ENCODE peak calls at places on chromosomes 1 and 21, in four cellular contexts. J is left ventricle myocardium inferior, R is tibial nerve, A is small intestine. S is an unnamed sample.

GRCh38 chr1:83807792-83808191 is 191.1 kb downstream of the TTLL7 start:
- DNase-seq in J (no peak), R (no peak), A (no peak), S (no peak)

GRCh38 chr1:149995927-149996326 is 14.6 kb downstream of the OTUD7B start:
- DNase-seq in J (no peak), R (no peak), A (no peak), S (no peak)

GRCh38 chr1:228850141-228851100 is 115.1 kb downstream of the RHOU start:
- DNase-seq in J (no peak), R (no peak), A (peak), S (no peak)

GRCh38 chr1:114342376-114342775 is 168.6 kb downstream of the TRIM33 start:
- DNase-seq in J (no peak), R (no peak), A (peak), S (peak)

GRCh38 chr1:16967095-16967567 is 13.3 kb downstream of the MFAP2 start:
- DNase-seq in J (peak), R (no peak), A (no peak), S (peak)

GRCh38 chr1:240803151-240803550 is 191.2 kb upstream of the GREM2 start:
- DNase-seq in J (no peak), R (no peak), A (peak), S (no peak)

GRCh38 chr1:33338495-33339211 is 17.8 kb upstream of the A3GALT2 start:
- DNase-seq in J (peak), R (peak), A (peak), S (no peak)

GRCh38 chr1:203672354-203672753 is 45.7 kb downstream of the ATP2B4 start:
- DNase-seq in J (peak), R (no peak), A (no peak), S (no peak)

GRCh38 chr1:88982055-88982454 is 10.4 kb downstream of the KYAT3 start:
- DNase-seq in J (no peak), R (no peak), A (no peak), S (no peak)

GRCh38 chr1:235113183-235113917 is 15.3 kb downstream of the TOMM20 start:
- DNase-seq in J (no peak), R (no peak), A (no peak), S (no peak)
- H3K27ac ChIP-seq in J (no peak), R (no peak), A (no peak), S (no peak)

DNA sequence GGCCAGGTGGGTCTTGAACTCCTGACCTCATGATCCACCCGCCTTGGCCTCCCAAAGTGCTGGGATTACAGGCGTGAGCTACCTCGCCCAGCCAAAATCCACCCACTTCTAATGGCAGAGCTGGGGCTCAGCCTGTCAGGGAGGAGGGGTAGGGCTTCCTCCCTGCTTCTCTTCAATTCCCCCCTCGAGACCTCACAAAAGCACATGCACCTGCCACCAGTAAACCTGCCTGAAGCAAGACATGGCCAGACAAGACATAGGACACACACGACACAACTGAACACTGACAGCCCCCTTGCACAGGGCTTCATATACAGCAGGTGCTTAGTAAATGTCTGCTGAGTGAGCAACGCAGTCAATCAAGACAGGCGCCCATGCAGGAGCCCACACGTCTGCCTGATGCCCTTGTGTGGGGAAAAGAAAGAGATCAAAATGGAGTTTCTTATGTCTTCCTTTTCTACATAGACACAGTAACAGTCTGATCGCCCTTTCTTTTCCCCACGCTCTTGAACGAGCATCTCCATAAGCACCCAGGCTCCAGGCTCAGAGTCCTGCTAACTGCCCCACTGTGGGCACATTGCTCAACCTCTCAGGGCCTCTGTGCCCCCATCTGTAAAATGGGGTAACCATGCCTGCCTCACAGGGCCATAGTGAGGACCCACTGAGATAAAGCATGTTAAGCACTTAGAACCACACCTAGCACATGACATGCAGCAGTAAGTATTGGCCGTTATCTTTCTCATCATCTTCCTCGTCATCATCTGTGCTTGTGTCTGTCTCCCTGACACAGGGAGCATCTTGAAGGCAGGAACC is 8.8 kb downstream of the SDC3 start:
- DNase-seq in J (no peak), R (no peak), A (no peak), S (no peak)
- H3K27ac ChIP-seq in J (no peak), R (peak), A (no peak), S (no peak)

GRCh38 chr1:2311184-2312032 is 79.9 kb downstream of the MORN1 start:
- DNase-seq in J (peak), R (no peak), A (peak), S (no peak)
- H3K27ac ChIP-seq in J (peak), R (peak), A (peak), S (peak)

DNA sequence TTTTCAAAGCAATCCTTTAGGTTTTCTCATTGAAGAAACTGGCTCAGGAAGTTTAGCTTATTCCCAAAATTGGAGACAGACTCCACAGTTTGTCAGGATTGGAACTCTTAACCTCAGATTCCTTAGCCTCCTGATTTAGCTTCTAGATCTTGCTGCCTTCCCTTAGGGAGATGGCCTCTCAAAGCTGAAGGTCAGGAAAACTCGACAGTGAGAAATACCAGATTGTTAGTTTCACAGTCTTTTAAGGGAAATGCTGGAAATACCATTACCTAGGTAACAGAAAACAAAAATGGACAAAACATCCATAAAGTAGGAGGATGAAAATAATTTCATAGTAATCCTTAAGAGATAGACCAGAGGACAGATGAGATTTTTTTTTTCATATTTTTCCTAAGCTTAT is 7.8 kb downstream of the RASAL2 start:
- DNase-seq in J (no peak), R (no peak), A (no peak), S (no peak)
- H3K27ac ChIP-seq in J (peak), R (no peak), A (no peak), S (no peak)

GRCh38 chr1:18907021-18907913 is 4.9 kb upstream of the ALDH4A1 start:
- DNase-seq in J (peak), R (peak), A (peak), S (peak)
- H3K27ac ChIP-seq in J (peak), R (peak), A (peak), S (peak)

DNA sequence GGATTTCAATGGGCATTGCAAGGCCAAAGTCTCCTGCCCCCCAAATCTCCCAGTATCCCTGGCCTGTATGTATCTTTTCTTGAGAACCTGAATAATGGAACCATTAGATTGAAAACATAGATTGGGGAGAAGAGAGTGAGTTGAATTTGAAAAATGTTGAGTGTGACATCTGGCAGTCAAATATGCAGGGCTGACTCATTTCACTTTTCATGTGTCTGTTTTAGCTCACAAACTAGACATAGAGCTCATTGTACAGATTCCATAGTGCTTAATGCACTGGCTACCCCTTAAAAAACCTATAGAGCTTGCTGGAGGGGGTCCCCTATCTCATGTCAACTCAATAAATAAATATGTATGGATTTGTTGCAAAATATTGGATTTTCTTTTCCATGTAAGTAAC is 30.8 kb downstream of the DDR2 start:
- DNase-seq in J (no peak), R (no peak), A (no peak), S (no peak)
- H3K27ac ChIP-seq in J (peak), R (no peak), A (no peak), S (no peak)

DNA sequence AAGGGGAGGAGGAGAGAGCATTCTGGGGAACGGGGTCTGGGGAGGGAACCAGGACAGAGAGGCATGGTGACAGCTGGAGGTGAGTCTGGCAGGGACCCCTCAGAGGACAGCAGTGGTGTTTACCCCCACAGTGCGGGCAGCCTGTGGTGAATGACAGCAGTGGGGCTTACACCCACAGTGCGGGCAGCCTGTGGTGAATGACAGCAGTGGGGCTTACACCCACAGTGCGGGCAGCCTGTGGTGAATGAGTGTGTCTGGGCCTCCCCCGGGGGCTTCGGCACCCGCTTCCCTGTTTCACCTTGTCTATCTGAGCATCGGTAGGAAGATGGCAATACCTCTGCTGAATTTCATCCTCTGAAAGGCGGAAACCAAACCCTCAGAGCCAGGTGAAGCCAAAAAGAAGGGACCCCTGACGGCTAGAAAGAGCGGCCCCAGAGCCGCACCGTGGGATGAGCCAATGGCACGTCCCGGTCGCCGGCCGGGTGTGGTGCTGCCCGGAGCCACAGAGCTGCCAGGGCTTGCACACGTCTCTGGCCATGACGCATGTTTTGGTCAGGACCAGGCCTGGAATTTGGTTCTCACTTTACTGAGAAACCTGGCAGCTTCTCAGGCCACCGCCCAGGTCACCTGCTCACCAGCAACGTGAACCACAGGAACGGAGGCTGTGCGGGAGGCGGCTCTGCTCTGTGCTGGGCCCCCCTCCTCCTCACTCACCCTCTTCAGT is 54.1 kb downstream of the SIK1 start:
- DNase-seq in J (no peak), R (no peak), A (no peak), S (no peak)
- H3K27ac ChIP-seq in J (no peak), R (no peak), A (no peak), S (no peak)

GRCh38 chr1:28718601-28719331 is 18.0 kb upstream of the YTHDF2 start:
- DNase-seq in J (no peak), R (no peak), A (no peak), S (no peak)
- H3K27ac ChIP-seq in J (no peak), R (no peak), A (no peak), S (no peak)

DNA sequence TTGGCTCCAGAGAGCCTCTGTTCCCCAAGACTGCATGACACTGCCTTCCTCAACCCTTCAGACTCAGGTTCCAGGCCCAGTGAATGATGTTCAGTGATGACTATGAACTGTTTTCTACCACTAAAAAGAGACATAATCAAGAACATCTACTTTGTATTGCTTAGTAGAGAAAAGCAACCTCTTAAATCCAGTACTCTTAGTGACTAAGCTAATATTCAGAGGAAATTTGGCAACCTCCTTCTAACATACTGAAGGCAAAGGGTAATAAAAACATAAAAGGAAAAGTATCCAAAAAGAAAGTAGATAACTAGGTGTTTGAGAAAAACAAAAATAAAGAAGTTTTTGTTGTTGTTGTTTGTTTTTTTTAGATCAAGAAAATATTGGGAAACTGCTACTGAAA is 153.3 kb upstream of the RUNX1 start:
- DNase-seq in J (no peak), R (no peak), A (no peak), S (no peak)
- H3K27ac ChIP-seq in J (peak), R (peak), A (no peak), S (no peak)

GRCh38 chr1:65149753-65150463 is 1.9 kb downstream of the AK4 start:
- DNase-seq in J (no peak), R (no peak), A (no peak), S (no peak)

GRCh38 chr1:65147424-65148177 is 402 bp upstream of the AK4 start:
- DNase-seq in J (peak), R (peak), A (peak), S (peak)

GRCh38 chr1:65146908-65147423 is 1.0 kb upstream of the AK4 start:
- DNase-seq in J (no peak), R (no peak), A (peak), S (no peak)

GRCh38 chr1:65149391-65149729 is 1.4 kb downstream of the AK4 start:
- DNase-seq in J (no peak), R (no peak), A (no peak), S (no peak)

GRCh38 chr1:65148548-65149390 is 766 bp downstream of the AK4 start:
- DNase-seq in J (peak), R (peak), A (no peak), S (peak)
- H3K27ac ChIP-seq in J (peak), R (peak), A (no peak), S (peak)